ENCODE peak calls at places on chromosomes 7 and 10, in six cellular contexts. One of them, this sample, is unnamed.

GRCh38 chr10:45373003-45373782 is 823 bp upstream of the ALOX5 start:
- DNase-seq in GM13977: no peak
- DNase-seq in B cell: peak
- DNase-seq in fibroblast of the aortic adventitia: no peak
- DNase-seq in MCF 10A: no peak
- DNase-seq in GM12865: peak
- DNase-seq in this sample: peak

GRCh38 chr10:20492447-20492846 is 404.7 kb downstream of the NEBL start:
- DNase-seq in MCF 10A: no peak
- DNase-seq in GM12865: no peak
- DNase-seq in GM13977: no peak
- DNase-seq in B cell: no peak
- DNase-seq in fibroblast of the aortic adventitia: no peak
- DNase-seq in this sample: no peak

GRCh38 chr7:150982348-150982747 is 4.2 kb upstream of the KCNH2 start:
- DNase-seq in MCF 10A: no peak
- DNase-seq in fibroblast of the aortic adventitia: no peak
- DNase-seq in B cell: no peak
- DNase-seq in GM12865: no peak
- DNase-seq in GM13977: no peak
- DNase-seq in this sample: no peak

GRCh38 chr7:82373890-82374289 is 69.7 kb downstream of the CACNA2D1 start:
- DNase-seq in GM13977: no peak
- DNase-seq in B cell: no peak
- DNase-seq in fibroblast of the aortic adventitia: no peak
- DNase-seq in GM12865: no peak
- DNase-seq in MCF 10A: no peak
- DNase-seq in this sample: no peak

GRCh38 chr10:22251751-22252285 is 34.0 kb upstream of the EBLN1 start:
- DNase-seq in B cell: peak
- DNase-seq in MCF 10A: peak
- DNase-seq in fibroblast of the aortic adventitia: peak
- DNase-seq in GM12865: peak
- DNase-seq in GM13977: peak
- DNase-seq in this sample: peak

GRCh38 chr7:50729962-50730361 is 52.7 kb downstream of the GRB10 start:
- DNase-seq in GM13977: no peak
- DNase-seq in B cell: no peak
- DNase-seq in MCF 10A: no peak
- DNase-seq in fibroblast of the aortic adventitia: peak
- DNase-seq in GM12865: no peak
- DNase-seq in this sample: no peak

GRCh38 chr10:97574374-97575100 is 2.0 kb downstream of the ANKRD2 start:
- DNase-seq in fibroblast of the aortic adventitia: peak
- DNase-seq in B cell: no peak
- DNase-seq in MCF 10A: peak
- DNase-seq in GM13977: no peak
- DNase-seq in GM12865: no peak
- DNase-seq in this sample: no peak

GRCh38 chr7:50627824-50628361 is 62.7 kb upstream of the DDC start:
- DNase-seq in fibroblast of the aortic adventitia: no peak
- DNase-seq in GM13977: no peak
- DNase-seq in GM12865: no peak
- DNase-seq in B cell: no peak
- DNase-seq in MCF 10A: no peak
- DNase-seq in this sample: no peak

GRCh38 chr7:98548981-98549380 is 68.1 kb upstream of the NPTX2 start:
- DNase-seq in B cell: no peak
- DNase-seq in GM13977: no peak
- DNase-seq in fibroblast of the aortic adventitia: no peak
- DNase-seq in GM12865: no peak
- DNase-seq in MCF 10A: no peak
- DNase-seq in this sample: no peak

GRCh38 chr7:97851725-97852124 is 20.5 kb downstream of the ASNS start:
- DNase-seq in B cell: no peak
- DNase-seq in fibroblast of the aortic adventitia: peak
- DNase-seq in GM13977: no peak
- DNase-seq in MCF 10A: no peak
- DNase-seq in GM12865: no peak
- DNase-seq in this sample: no peak

GRCh38 chr7:112887-113286 is 79.5 kb upstream of the FAM20C start:
- DNase-seq in GM12865: no peak
- DNase-seq in fibroblast of the aortic adventitia: no peak
- DNase-seq in B cell: no peak
- DNase-seq in GM13977: no peak
- DNase-seq in MCF 10A: no peak
- DNase-seq in this sample: no peak

GRCh38 chr10:88874271-88874670 is 5.8 kb upstream of the STAMBPL1 start:
- DNase-seq in B cell: no peak
- DNase-seq in MCF 10A: no peak
- DNase-seq in fibroblast of the aortic adventitia: no peak
- DNase-seq in GM12865: no peak
- DNase-seq in GM13977: no peak
- DNase-seq in this sample: no peak

GRCh38 chr7:139914861-139915300 is 85.8 kb downstream of the TBXAS1 start:
- DNase-seq in B cell: no peak
- DNase-seq in GM12865: no peak
- DNase-seq in GM13977: no peak
- DNase-seq in MCF 10A: no peak
- DNase-seq in fibroblast of the aortic adventitia: no peak
- DNase-seq in this sample: no peak

GRCh38 chr10:35409094-35409582 is 72.8 kb downstream of the CCNY start:
- DNase-seq in GM12865: peak
- DNase-seq in fibroblast of the aortic adventitia: peak
- DNase-seq in GM13977: no peak
- DNase-seq in B cell: no peak
- DNase-seq in MCF 10A: peak
- DNase-seq in this sample: no peak

GRCh38 chr10:49610735-49611165 is 640 bp downstream of the SLC18A3 start:
- DNase-seq in B cell: no peak
- DNase-seq in GM13977: no peak
- DNase-seq in MCF 10A: no peak
- DNase-seq in GM12865: no peak
- DNase-seq in fibroblast of the aortic adventitia: no peak
- DNase-seq in this sample: no peak

GRCh38 chr10:95394161-95394880 is 103.5 kb upstream of the PDLIM1 start:
- DNase-seq in MCF 10A: peak
- DNase-seq in GM12865: peak
- DNase-seq in fibroblast of the aortic adventitia: no peak
- DNase-seq in GM13977: peak
- DNase-seq in B cell: no peak
- DNase-seq in this sample: no peak

GRCh38 chr10:73163096-73163495 is 4.7 kb downstream of the ECD start:
- DNase-seq in fibroblast of the aortic adventitia: peak
- DNase-seq in GM13977: no peak
- DNase-seq in MCF 10A: no peak
- DNase-seq in B cell: no peak
- DNase-seq in GM12865: no peak
- DNase-seq in this sample: no peak

GRCh38 chr7:33101916-33102315 is 7.3 kb downstream of the RP9 start:
- DNase-seq in fibroblast of the aortic adventitia: peak
- DNase-seq in B cell: no peak
- DNase-seq in GM12865: no peak
- DNase-seq in MCF 10A: no peak
- DNase-seq in GM13977: no peak
- DNase-seq in this sample: no peak

GRCh38 chr10:50615654-50616053 is 8.1 kb downstream of the SGMS1 start:
- DNase-seq in GM12865: no peak
- DNase-seq in B cell: no peak
- DNase-seq in fibroblast of the aortic adventitia: no peak
- DNase-seq in MCF 10A: no peak
- DNase-seq in GM13977: no peak
- DNase-seq in this sample: no peak

GRCh38 chr7:3432916-3433315 is 131.9 kb downstream of the SDK1 start:
- DNase-seq in GM12865: no peak
- DNase-seq in GM13977: no peak
- DNase-seq in B cell: no peak
- DNase-seq in MCF 10A: no peak
- DNase-seq in fibroblast of the aortic adventitia: peak
- DNase-seq in this sample: no peak

GRCh38 chr7:16078076-16078952 is 343.0 kb downstream of the CRPPA start:
- DNase-seq in MCF 10A: peak
- DNase-seq in GM13977: peak
- DNase-seq in fibroblast of the aortic adventitia: peak
- DNase-seq in GM12865: peak
- DNase-seq in B cell: no peak
- DNase-seq in this sample: no peak

GRCh38 chr7:80826520-80827237 is 92.2 kb downstream of the SEMA3C start:
- DNase-seq in GM13977: no peak
- DNase-seq in GM12865: no peak
- DNase-seq in B cell: no peak
- DNase-seq in MCF 10A: peak
- DNase-seq in fibroblast of the aortic adventitia: peak
- DNase-seq in this sample: no peak

GRCh38 chr7:52586704-52587103 is 448.7 kb upstream of the POM121L12 start:
- DNase-seq in GM13977: no peak
- DNase-seq in MCF 10A: no peak
- DNase-seq in fibroblast of the aortic adventitia: no peak
- DNase-seq in GM12865: no peak
- DNase-seq in B cell: no peak
- DNase-seq in this sample: no peak

GRCh38 chr7:94418851-94419250 is 24.2 kb downstream of the COL1A2 start:
- DNase-seq in fibroblast of the aortic adventitia: peak
- DNase-seq in GM12865: no peak
- DNase-seq in B cell: no peak
- DNase-seq in GM13977: no peak
- DNase-seq in MCF 10A: no peak
- DNase-seq in this sample: no peak

GRCh38 chr7:76515999-76516443 is 5.7 kb downstream of the UPK3B start:
- DNase-seq in B cell: no peak
- DNase-seq in MCF 10A: peak
- DNase-seq in GM13977: peak
- DNase-seq in fibroblast of the aortic adventitia: no peak
- DNase-seq in GM12865: peak
- DNase-seq in this sample: peak

GRCh38 chr7:55109384-55110167 is 90.8 kb downstream of the EGFR start:
- DNase-seq in GM13977: no peak
- DNase-seq in MCF 10A: peak
- DNase-seq in GM12865: no peak
- DNase-seq in fibroblast of the aortic adventitia: peak
- DNase-seq in B cell: no peak
- DNase-seq in this sample: no peak

GRCh38 chr10:79126351-79126750 is 57.6 kb downstream of the ZMIZ1 start:
- DNase-seq in fibroblast of the aortic adventitia: no peak
- DNase-seq in GM12865: no peak
- DNase-seq in B cell: no peak
- DNase-seq in GM13977: no peak
- DNase-seq in MCF 10A: no peak
- DNase-seq in this sample: no peak
- TF ChIP-seq CTCF in fibroblast of the aortic adventitia: no peak
- TF ChIP-seq CTCF in GM12865: no peak
- TF ChIP-seq CTCF in B cell: no peak
- TF ChIP-seq CTCF in GM13977: no peak
- TF ChIP-seq CTCF in MCF 10A: no peak
- TF ChIP-seq CTCF in this sample: no peak

DNA sequence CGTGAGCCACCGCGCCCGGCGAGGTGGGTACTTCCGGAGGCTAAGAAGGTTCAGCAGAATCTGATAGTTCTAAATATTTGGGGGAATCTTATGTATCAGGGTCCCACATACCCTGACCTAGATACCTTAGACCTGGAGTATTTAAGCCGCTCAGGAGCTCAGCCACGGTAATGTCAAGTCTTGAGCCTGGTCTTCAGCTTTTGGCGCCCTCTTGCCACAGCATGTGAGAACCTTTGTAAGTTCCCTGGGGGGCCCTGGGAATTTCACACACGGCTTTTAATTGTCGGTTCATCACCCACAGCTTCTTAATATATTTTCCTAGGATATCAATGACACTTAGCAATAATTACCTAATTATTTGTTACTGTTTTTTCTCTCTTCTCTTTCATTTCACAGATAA is 324.3 kb upstream of the GALNT17 start:
- DNase-seq in B cell: no peak
- DNase-seq in GM12865: peak
- DNase-seq in GM13977: no peak
- DNase-seq in fibroblast of the aortic adventitia: no peak
- DNase-seq in MCF 10A: no peak
- DNase-seq in this sample: no peak
- TF ChIP-seq CTCF in B cell: no peak
- TF ChIP-seq CTCF in GM12865: no peak
- TF ChIP-seq CTCF in GM13977: no peak
- TF ChIP-seq CTCF in fibroblast of the aortic adventitia: no peak
- TF ChIP-seq CTCF in MCF 10A: no peak
- TF ChIP-seq CTCF in this sample: no peak

GRCh38 chr7:26898917-26899316 is 34.5 kb upstream of the SKAP2 start:
- DNase-seq in fibroblast of the aortic adventitia: no peak
- DNase-seq in MCF 10A: peak
- DNase-seq in GM12865: no peak
- DNase-seq in B cell: no peak
- DNase-seq in GM13977: no peak
- DNase-seq in this sample: no peak
- TF ChIP-seq CTCF in fibroblast of the aortic adventitia: no peak
- TF ChIP-seq CTCF in MCF 10A: no peak
- TF ChIP-seq CTCF in GM12865: no peak
- TF ChIP-seq CTCF in B cell: no peak
- TF ChIP-seq CTCF in GM13977: no peak
- TF ChIP-seq CTCF in this sample: no peak

GRCh38 chr10:43926875-43927406 is 278.3 kb upstream of the ZNF32 start:
- DNase-seq in GM12865: no peak
- DNase-seq in fibroblast of the aortic adventitia: no peak
- DNase-seq in B cell: no peak
- DNase-seq in GM13977: no peak
- DNase-seq in MCF 10A: no peak
- DNase-seq in this sample: no peak

GRCh38 chr10:43929122-43929521 is 280.4 kb upstream of the ZNF32 start:
- DNase-seq in MCF 10A: no peak
- DNase-seq in fibroblast of the aortic adventitia: no peak
- DNase-seq in GM12865: no peak
- DNase-seq in GM13977: no peak
- DNase-seq in B cell: no peak
- DNase-seq in this sample: no peak

GRCh38 chr10:43930243-43930642 is 281.6 kb upstream of the ZNF32 start:
- DNase-seq in GM13977: no peak
- DNase-seq in fibroblast of the aortic adventitia: no peak
- DNase-seq in MCF 10A: no peak
- DNase-seq in GM12865: no peak
- DNase-seq in B cell: no peak
- DNase-seq in this sample: no peak

GRCh38 chr10:43926371-43926770 is 277.7 kb upstream of the ZNF32 start:
- DNase-seq in GM13977: no peak
- DNase-seq in GM12865: no peak
- DNase-seq in fibroblast of the aortic adventitia: no peak
- DNase-seq in B cell: no peak
- DNase-seq in MCF 10A: no peak
- DNase-seq in this sample: no peak

DNA sequence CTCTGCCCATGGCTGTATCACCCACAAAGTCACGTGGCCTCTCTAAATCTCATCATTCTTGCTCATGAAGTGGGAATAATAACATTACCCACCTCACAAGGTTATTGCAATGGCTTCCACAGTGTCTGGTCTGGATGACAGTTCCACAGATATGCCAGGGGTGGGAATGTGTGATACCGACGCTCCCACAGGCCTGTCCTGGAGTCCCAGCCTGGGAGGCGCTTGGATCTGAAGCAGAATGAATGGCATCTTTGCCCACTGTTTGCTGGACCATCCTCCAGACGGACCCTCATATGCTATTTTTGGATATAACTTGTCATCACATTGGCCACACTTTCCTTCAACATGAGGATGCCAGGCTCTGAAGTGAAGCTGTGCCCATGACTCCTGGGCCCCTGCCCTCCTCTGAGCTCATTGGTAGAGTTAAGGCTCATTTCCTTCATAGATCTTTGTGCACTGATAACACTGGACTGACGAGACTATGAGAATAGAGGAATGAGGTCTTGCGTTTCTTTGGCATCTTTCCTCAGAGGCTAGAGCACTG is 279.8 kb upstream of the ZNF32 start:
- DNase-seq in MCF 10A: no peak
- DNase-seq in GM13977: no peak
- DNase-seq in fibroblast of the aortic adventitia: no peak
- DNase-seq in B cell: no peak
- DNase-seq in GM12865: no peak
- DNase-seq in this sample: no peak
- TF ChIP-seq CTCF in MCF 10A: no peak
- TF ChIP-seq CTCF in GM13977: no peak
- TF ChIP-seq CTCF in fibroblast of the aortic adventitia: no peak
- TF ChIP-seq CTCF in B cell: no peak
- TF ChIP-seq CTCF in GM12865: no peak
- TF ChIP-seq CTCF in this sample: no peak